ENCODE peak calls at places on chromosomes 1 and 21, in four cellular contexts. H, A, E and Y are unnamed samples.

GRCh38 chr1:47403321-47403720 is 12.8 kb upstream of the FOXE3 start:
- DNase-seq in H (no peak), A (no peak), E (no peak), Y (no peak)

GRCh38 chr1:41240806-41241747 is 1.0 kb downstream of the SCMH1 start:
- DNase-seq in H (peak; percentile 41), A (no peak), E (peak; percentile 61), Y (peak; percentile 51)

GRCh38 chr21:42651515-42652401 is 1.7 kb upstream of the PDE9A start:
- DNase-seq in H (no peak), A (no peak), E (no peak), Y (no peak)

GRCh38 chr1:94955767-94956632 is 29.1 kb upstream of the CNN3 start:
- DNase-seq in H (peak; percentile 27), A (no peak), E (no peak), Y (peak; percentile 56)

GRCh38 chr1:44421374-44422028 is 16.4 kb downstream of the RNF220 start:
- DNase-seq in H (no peak), A (no peak), E (no peak), Y (no peak)

GRCh38 chr1:214427871-214428277 is 123.5 kb downstream of the PTPN14 start:
- DNase-seq in H (peak; percentile 99), A (peak; percentile 77), E (peak; percentile 42), Y (peak; percentile 96)

GRCh38 chr1:203089651-203090045 is 3.8 kb upstream of the MYOG start:
- DNase-seq in H (no peak), A (no peak), E (peak; percentile 33), Y (no peak)

GRCh38 chr1:84345220-84345619 is 43.7 kb downstream of the SAMD13 start:
- DNase-seq in H (no peak), A (no peak), E (no peak), Y (no peak)

GRCh38 chr1:21911205-21912001 is 25.7 kb downstream of the HSPG2 start:
- DNase-seq in H (peak; percentile 70), A (no peak), E (no peak), Y (no peak)

GRCh38 chr1:187621961-187622360 is 793.2 kb downstream of the PLA2G4A start:
- DNase-seq in H (peak; percentile 56), A (no peak), E (no peak), Y (peak; percentile 23)

GRCh38 chr21:41086551-41086950 is 81.4 kb upstream of the BACE2 start:
- DNase-seq in H (no peak), A (no peak), E (no peak), Y (no peak)

GRCh38 chr1:69172003-69173000 is 395.4 kb upstream of the LRRC7 start:
- DNase-seq in H (peak; percentile 76), A (no peak), E (no peak), Y (peak; percentile 25)

GRCh38 chr1:15955552-15955951 is 20.3 kb downstream of the ZBTB17 start:
- DNase-seq in H (no peak), A (no peak), E (no peak), Y (no peak)

GRCh38 chr21:36788116-36788515 is 89.2 kb downstream of the SIM2 start:
- DNase-seq in H (no peak), A (peak; percentile 46), E (no peak), Y (peak; percentile 74)

GRCh38 chr1:221397606-221398005 is 344.3 kb downstream of the DUSP10 start:
- DNase-seq in H (peak; percentile 23), A (no peak), E (no peak), Y (peak; percentile 16)

GRCh38 chr1:214678386-214678785 is 75.4 kb downstream of the CENPF start:
- DNase-seq in H (peak; percentile 44), A (no peak), E (no peak), Y (peak; percentile 88)

GRCh38 chr1:184527402-184527801 is 140.6 kb downstream of the C1orf21 start:
- DNase-seq in H (no peak), A (no peak), E (no peak), Y (no peak)

GRCh38 chr1:201724039-201724759 is 104.8 kb upstream of the IPO9 start:
- DNase-seq in H (no peak), A (no peak), E (no peak), Y (no peak)

GRCh38 chr1:205726619-205727125 is 23.3 kb downstream of the NUCKS1 start:
- DNase-seq in H (no peak), A (no peak), E (no peak), Y (no peak)

GRCh38 chr1:7127322-7128050 is 342.2 kb downstream of the CAMTA1 start:
- DNase-seq in H (no peak), A (no peak), E (no peak), Y (no peak)

GRCh38 chr1:23098463-23099170 is 70.0 kb downstream of the LUZP1 start:
- DNase-seq in H (peak; percentile 59), A (peak; percentile 65), E (peak; percentile 71), Y (peak; percentile 79)
- H3K4me1 ChIP-seq in H (peaks cover 39% of the 10 kb centered on the region), A (peaks cover 54% of the 10 kb centered on the region), E (peaks cover 10% of the 10 kb centered on the region), Y (peaks cover 60% of the 10 kb centered on the region)

GRCh38 chr1:8416857-8417256 is 98.9 kb downstream of the SLC45A1 start:
- DNase-seq in H (no peak), A (no peak), E (no peak), Y (no peak)
- H3K79me2 ChIP-seq in H (peaks cover 85% of the 10 kb centered on the region), A (peaks cover 6% of the 10 kb centered on the region), E (peaks cover 7% of the 10 kb centered on the region), Y (peaks cover 74% of the 10 kb centered on the region)

DNA sequence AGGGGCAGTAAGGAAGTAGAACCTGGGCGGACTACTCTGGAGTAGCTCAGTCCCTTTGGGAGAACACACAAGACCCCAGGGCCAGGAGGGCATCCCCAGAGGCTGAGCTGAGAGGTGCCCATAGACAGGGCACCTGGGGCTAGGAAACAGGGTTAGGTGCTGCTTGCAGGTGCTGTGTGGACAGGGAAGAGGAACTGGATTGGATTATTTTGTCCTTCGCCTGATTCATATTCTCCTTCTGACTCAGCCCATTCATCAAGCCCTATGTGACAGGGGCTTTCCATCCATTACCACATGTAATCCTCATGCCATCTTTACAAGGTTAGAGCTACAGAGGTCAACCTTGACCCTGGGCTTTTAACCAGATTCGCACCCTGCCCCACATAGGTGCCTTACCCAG is 183.9 kb downstream of the C1orf94 start:
- DNase-seq in H (peak; percentile 14), A (no peak), E (peak; percentile 10), Y (no peak)
- H2AFZ ChIP-seq in H (no peak overlapping the region), A (no peak overlapping the region), E (no peak overlapping the region), Y (no peak overlapping the region)

GRCh38 chr1:161940866-161941591 is 82.6 kb downstream of the OLFML2B start:
- DNase-seq in H (no peak), A (no peak), E (no peak), Y (peak; percentile 70)

GRCh38 chr1:161946071-161946987 is 77.3 kb downstream of the OLFML2B start:
- DNase-seq in H (peak; percentile 83), A (no peak), E (no peak), Y (no peak)

GRCh38 chr1:161945306-161945705 is 78.4 kb downstream of the OLFML2B start:
- DNase-seq in H (no peak), A (no peak), E (no peak), Y (no peak)

GRCh38 chr1:161941726-161942125 is 81.9 kb downstream of the OLFML2B start:
- DNase-seq in H (no peak), A (no peak), E (no peak), Y (no peak)

DNA sequence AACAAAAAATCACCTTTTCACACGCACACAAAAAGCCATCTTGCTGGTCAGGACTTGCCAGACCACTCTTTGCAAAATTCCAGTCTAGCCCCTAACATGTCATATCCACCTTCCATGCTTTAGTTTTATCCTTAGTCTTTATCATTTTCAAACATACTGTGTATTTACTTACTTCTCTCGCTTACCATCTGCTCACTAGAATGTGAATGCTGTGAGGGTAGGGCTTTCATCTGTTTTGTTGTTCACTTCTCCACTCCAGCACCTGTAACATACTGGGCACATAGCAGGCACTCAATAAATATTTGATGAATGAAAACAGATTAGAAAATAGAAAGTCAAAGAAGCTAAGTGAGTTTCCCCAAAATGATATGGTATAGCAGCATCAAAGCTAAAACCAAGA is 80.0 kb downstream of the OLFML2B start:
- DNase-seq in H (no peak), A (no peak), E (no peak), Y (no peak)
- H3K4me1 ChIP-seq in H (peaks cover 7% of the 10 kb centered on the region), A (no peaks in the 10 kb centered on the region), E (no peaks in the 10 kb centered on the region), Y (peaks cover 13% of the 10 kb centered on the region)